ENCODE peak calls at places on chromosomes 13 and 19, in four cellular contexts. One of them, this sample, is unnamed.

GRCh38 chr19:11881151-11881800 is 6.3 kb upstream of the ZNF69 start:
- DNase-seq in pancreas: peak; percentile 51
- DNase-seq in HCT116: peak; percentile 23
- DNase-seq in cardiac muscle cell: peak; percentile 71
- DNase-seq in this sample: peak; percentile 65

GRCh38 chr19:2491130-2491801 is 15.3 kb downstream of the GADD45B start:
- DNase-seq in pancreas: peak; percentile 97
- DNase-seq in cardiac muscle cell: peak; percentile 79
- DNase-seq in HCT116: no peak
- DNase-seq in this sample: peak; percentile 85

GRCh38 chr19:38265213-38265861 is 964 bp downstream of the SPINT2 start:
- DNase-seq in cardiac muscle cell: no peak
- DNase-seq in HCT116: no peak
- DNase-seq in pancreas: peak; percentile 45
- DNase-seq in this sample: peak; percentile 41

GRCh38 chr19:51122112-51122981 is 2.4 kb upstream of the SIGLEC9 start:
- DNase-seq in HCT116: no peak
- DNase-seq in pancreas: no peak
- DNase-seq in cardiac muscle cell: peak; percentile 37
- DNase-seq in this sample: no peak

GRCh38 chr19:19900124-19900523 is 622 bp upstream of the ZNF93 start:
- DNase-seq in pancreas: peak; percentile 20
- DNase-seq in HCT116: no peak
- DNase-seq in cardiac muscle cell: peak; percentile 78
- DNase-seq in this sample: no peak

GRCh38 chr19:47256688-47257410 is 524 bp downstream of the CCDC9 start:
- DNase-seq in pancreas: peak; percentile 100
- DNase-seq in cardiac muscle cell: peak; percentile 100
- DNase-seq in HCT116: peak; percentile 95
- DNase-seq in this sample: peak; percentile 100

GRCh38 chr13:24649685-24650038 is 30.5 kb upstream of the ATP12A start:
- DNase-seq in HCT116: no peak
- DNase-seq in cardiac muscle cell: no peak
- DNase-seq in pancreas: no peak
- DNase-seq in this sample: no peak

GRCh38 chr19:15935167-15935702 is 906 bp upstream of the CYP4F11 start:
- DNase-seq in pancreas: no peak
- DNase-seq in HCT116: peak; percentile 31
- DNase-seq in cardiac muscle cell: no peak
- DNase-seq in this sample: no peak

GRCh38 chr19:7862413-7862951 is 11.7 kb downstream of the PRR36 start:
- DNase-seq in cardiac muscle cell: peak; percentile 70
- DNase-seq in pancreas: peak; percentile 39
- DNase-seq in HCT116: peak; percentile 54
- DNase-seq in this sample: peak; percentile 73

GRCh38 chr13:73223372-73223781 is 164.6 kb downstream of the KLF5 start:
- DNase-seq in cardiac muscle cell: no peak
- DNase-seq in pancreas: no peak
- DNase-seq in HCT116: no peak
- DNase-seq in this sample: no peak

GRCh38 chr13:112244061-112244460 is 132.1 kb upstream of the SPACA7 start:
- DNase-seq in cardiac muscle cell: no peak
- DNase-seq in HCT116: no peak
- DNase-seq in pancreas: no peak
- DNase-seq in this sample: peak; percentile 7

GRCh38 chr19:20423381-20424207 is 142.0 kb downstream of the ZNF737 start:
- DNase-seq in pancreas: peak; percentile 7
- DNase-seq in HCT116: no peak
- DNase-seq in cardiac muscle cell: peak; percentile 88
- DNase-seq in this sample: peak; percentile 68

DNA sequence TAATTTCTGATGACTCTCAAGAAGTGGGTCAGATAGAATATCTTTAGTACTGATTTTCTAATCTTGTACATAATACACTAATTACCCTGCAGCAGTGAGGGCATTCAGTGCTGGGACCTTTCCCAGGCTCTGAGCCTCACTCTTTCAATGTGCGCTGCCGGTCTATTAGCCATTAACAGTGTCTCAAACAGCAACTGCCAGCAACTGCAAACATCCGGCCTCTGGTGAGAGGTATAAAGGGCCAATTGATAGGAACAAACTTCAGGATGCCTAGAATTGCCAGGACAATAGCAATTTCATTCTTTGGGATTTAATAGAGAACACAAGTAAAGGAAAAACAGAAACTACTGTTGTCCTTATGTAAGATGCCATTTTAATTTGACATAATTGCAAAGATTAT is 604.4 kb upstream of the SPRY2 start:
- DNase-seq in HCT116: no peak
- DNase-seq in pancreas: no peak
- DNase-seq in cardiac muscle cell: peak; percentile 15
- DNase-seq in this sample: no peak
- H3K9me3 ChIP-seq in HCT116: no peaks in the 10 kb centered on the region
- H3K9me3 ChIP-seq in pancreas: no peaks in the 10 kb centered on the region
- H3K9me3 ChIP-seq in cardiac muscle cell: no peaks in the 10 kb centered on the region
- H3K9me3 ChIP-seq in this sample: no peaks in the 10 kb centered on the region

DNA sequence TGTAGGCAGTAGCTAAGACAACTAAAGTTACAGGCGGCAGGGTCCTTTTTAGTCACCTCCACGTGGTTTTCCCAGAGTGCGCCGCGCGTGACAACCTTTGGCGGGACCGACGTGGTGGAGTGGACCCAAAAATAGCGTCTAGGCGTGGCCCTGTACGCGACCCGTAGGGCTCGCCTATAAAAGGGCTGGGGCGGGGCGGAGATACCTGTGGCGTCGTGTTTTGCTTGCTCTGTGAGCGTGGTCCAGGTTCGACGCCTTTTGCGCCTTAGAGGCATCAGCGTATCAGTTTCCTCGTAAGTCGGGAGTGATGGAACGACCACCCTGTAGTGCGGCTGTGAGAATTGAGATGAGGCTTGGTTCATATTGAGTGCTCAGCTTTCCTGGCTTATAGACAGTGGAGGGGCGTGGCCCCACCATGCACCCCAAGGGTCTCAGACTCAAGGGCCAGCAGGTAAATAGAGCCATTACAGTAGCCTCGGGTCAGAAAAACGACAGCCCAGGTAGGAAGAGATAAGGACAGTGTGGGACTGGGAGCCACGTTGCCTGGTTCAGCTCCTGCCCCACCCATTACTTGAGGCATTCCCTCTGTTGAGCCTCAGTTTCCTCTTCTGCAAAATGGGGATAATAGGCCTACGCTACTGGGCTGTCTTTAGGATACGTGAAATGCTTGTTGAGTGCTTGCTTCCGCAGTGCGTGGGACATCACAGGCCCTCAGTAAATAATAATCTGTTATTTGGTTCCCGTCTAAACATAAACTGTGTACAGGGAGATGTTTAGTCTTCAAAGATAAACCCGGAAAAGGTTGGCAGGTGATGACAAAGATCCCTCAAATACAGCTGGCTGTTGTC is 690 bp upstream of the TMED1 start:
- DNase-seq in HCT116: peak; percentile 85
- DNase-seq in cardiac muscle cell: peak; percentile 91
- DNase-seq in pancreas: peak; percentile 86
- DNase-seq in this sample: peak; percentile 89
- H3K4me3 ChIP-seq in HCT116: peak overlapping the region; percentile 67
- H3K4me3 ChIP-seq in cardiac muscle cell: peak overlapping the region; percentile 55
- H3K4me3 ChIP-seq in pancreas: peak overlapping the region; percentile 72
- H3K4me3 ChIP-seq in this sample: no peak overlapping the region

GRCh38 chr13:21458457-21458815 is 667 bp downstream of the ZDHHC20 start:
- DNase-seq in cardiac muscle cell: no peak
- DNase-seq in pancreas: peak; percentile 50
- DNase-seq in HCT116: no peak
- DNase-seq in this sample: peak; percentile 72
- H3K27ac ChIP-seq in cardiac muscle cell: peak overlapping the region; percentile 81
- H3K27ac ChIP-seq in pancreas: peak overlapping the region; percentile 92
- H3K27ac ChIP-seq in HCT116: peak overlapping the region; percentile 99
- H3K27ac ChIP-seq in this sample: peak overlapping the region; percentile 99

GRCh38 chr13:19161308-19161707 is 20.3 kb downstream of the TUBA3C start:
- DNase-seq in cardiac muscle cell: no peak
- DNase-seq in HCT116: no peak
- DNase-seq in pancreas: no peak
- DNase-seq in this sample: no peak
- H3K9me3 ChIP-seq in cardiac muscle cell: no peaks in the 10 kb centered on the region
- H3K9me3 ChIP-seq in HCT116: peaks cover 14% of the 10 kb centered on the region
- H3K9me3 ChIP-seq in pancreas: no peaks in the 10 kb centered on the region
- H3K9me3 ChIP-seq in this sample: peaks cover 2% of the 10 kb centered on the region

GRCh38 chr19:9407827-9408226 is 27.5 kb downstream of the ZNF266 start:
- DNase-seq in cardiac muscle cell: no peak
- DNase-seq in pancreas: no peak
- DNase-seq in HCT116: no peak
- DNase-seq in this sample: no peak

GRCh38 chr19:9413240-9413954 is 22.0 kb downstream of the ZNF266 start:
- DNase-seq in HCT116: no peak
- DNase-seq in cardiac muscle cell: no peak
- DNase-seq in pancreas: no peak
- DNase-seq in this sample: no peak
- H3K4me3 ChIP-seq in HCT116: no peak overlapping the region
- H3K4me3 ChIP-seq in cardiac muscle cell: no peak overlapping the region
- H3K4me3 ChIP-seq in pancreas: no peak overlapping the region
- H3K4me3 ChIP-seq in this sample: no peak overlapping the region

GRCh38 chr19:10864538-10864899 is 6.8 kb upstream of the CARM1 start:
- DNase-seq in pancreas: peak; percentile 81
- DNase-seq in cardiac muscle cell: peak; percentile 84
- DNase-seq in HCT116: peak; percentile 56
- DNase-seq in this sample: peak; percentile 82
- H3K27ac ChIP-seq in pancreas: no peak overlapping the region
- H3K27ac ChIP-seq in cardiac muscle cell: no peak overlapping the region
- H3K27ac ChIP-seq in HCT116: no peak overlapping the region
- H3K27ac ChIP-seq in this sample: no peak overlapping the region

GRCh38 chr13:19156013-19156825 is 25.4 kb downstream of the TUBA3C start:
- DNase-seq in HCT116: no peak
- DNase-seq in pancreas: no peak
- DNase-seq in cardiac muscle cell: no peak
- DNase-seq in this sample: no peak

GRCh38 chr13:19153782-19154450 is 27.7 kb downstream of the TUBA3C start:
- DNase-seq in HCT116: no peak
- DNase-seq in pancreas: no peak
- DNase-seq in cardiac muscle cell: no peak
- DNase-seq in this sample: no peak

GRCh38 chr13:19155321-19155861 is 26.2 kb downstream of the TUBA3C start:
- DNase-seq in cardiac muscle cell: no peak
- DNase-seq in pancreas: no peak
- DNase-seq in HCT116: no peak
- DNase-seq in this sample: no peak

GRCh38 chr13:19152403-19152802 is 29.2 kb downstream of the TUBA3C start:
- DNase-seq in pancreas: no peak
- DNase-seq in HCT116: no peak
- DNase-seq in cardiac muscle cell: no peak
- DNase-seq in this sample: no peak

GRCh38 chr13:19154843-19155242 is 26.8 kb downstream of the TUBA3C start:
- DNase-seq in cardiac muscle cell: no peak
- DNase-seq in pancreas: no peak
- DNase-seq in HCT116: no peak
- DNase-seq in this sample: no peak
- H3K9me3 ChIP-seq in cardiac muscle cell: no peaks in the 10 kb centered on the region
- H3K9me3 ChIP-seq in pancreas: no peaks in the 10 kb centered on the region
- H3K9me3 ChIP-seq in HCT116: peaks cover 28% of the 10 kb centered on the region
- H3K9me3 ChIP-seq in this sample: no peaks in the 10 kb centered on the region

GRCh38 chr19:17183858-17184271 is 31.3 kb upstream of the USE1 start:
- DNase-seq in cardiac muscle cell: no peak
- DNase-seq in HCT116: no peak
- DNase-seq in pancreas: no peak
- DNase-seq in this sample: no peak

GRCh38 chr19:17180997-17181702 is 34.0 kb upstream of the USE1 start:
- DNase-seq in HCT116: no peak
- DNase-seq in cardiac muscle cell: no peak
- DNase-seq in pancreas: no peak
- DNase-seq in this sample: no peak

GRCh38 chr19:17183271-17183757 is 31.8 kb upstream of the USE1 start:
- DNase-seq in HCT116: no peak
- DNase-seq in pancreas: no peak
- DNase-seq in cardiac muscle cell: no peak
- DNase-seq in this sample: no peak

GRCh38 chr19:17185590-17185989 is 29.6 kb upstream of the USE1 start:
- DNase-seq in HCT116: no peak
- DNase-seq in pancreas: no peak
- DNase-seq in cardiac muscle cell: no peak
- DNase-seq in this sample: no peak

GRCh38 chr19:17184381-17184841 is 30.7 kb upstream of the USE1 start:
- DNase-seq in HCT116: no peak
- DNase-seq in cardiac muscle cell: no peak
- DNase-seq in pancreas: no peak
- DNase-seq in this sample: no peak
- H3K4me3 ChIP-seq in HCT116: no peak overlapping the region
- H3K4me3 ChIP-seq in cardiac muscle cell: no peak overlapping the region
- H3K4me3 ChIP-seq in pancreas: no peak overlapping the region
- H3K4me3 ChIP-seq in this sample: no peak overlapping the region